ENCODE peak calls at places on chromosomes 16 and 17, in ten cellular contexts. N is uterus, W is ovary, D is fibroblast of pulmonary artery, I is kidney epithelial cell, M is left lung, A is upper lobe of right lung, O is lower leg skin, S is heart left ventricle, V is fibroblast of lung. P is an unnamed sample.

GRCh38 chr17:49676276-49676868 is 1.5 kb downstream of the SPOP start:
- DNase-seq in N (no peak), W (no peak), D (peak), I (no peak), M (no peak), A (no peak), O (no peak), S (no peak), V (peak), P (no peak)

GRCh38 chr16:3879258-3879886 is 1.1 kb downstream of the CREBBP start:
- DNase-seq in N (no peak), W (no peak), D (no peak), I (no peak), M (peak), A (peak), O (peak), S (peak), V (no peak), P (no peak)

GRCh38 chr16:21190599-21190998 is 20.8 kb downstream of the ZP2 start:
- DNase-seq in N (no peak), W (no peak), D (no peak), I (no peak), M (no peak), A (no peak), O (no peak), S (no peak), V (no peak), P (no peak)

GRCh38 chr16:2838928-2839327 is 8.8 kb downstream of the ZG16B start:
- DNase-seq in N (peak), W (no peak), D (peak), I (peak), M (peak), A (peak), O (no peak), S (peak), V (peak), P (peak)

GRCh38 chr16:27429330-27429871 is 27.4 kb downstream of the IL21R start:
- DNase-seq in N (no peak), W (no peak), D (no peak), I (no peak), M (no peak), A (peak), O (peak), S (peak), V (no peak), P (no peak)

GRCh38 chr17:74531231-74531761 is at the start of gene CD300LB:
- DNase-seq in N (peak), W (no peak), D (no peak), I (no peak), M (no peak), A (no peak), O (peak), S (peak), V (no peak), P (peak)

GRCh38 chr16:3012828-3013420 is at the start of gene CLDN9:
- DNase-seq in N (no peak), W (no peak), D (no peak), I (no peak), M (no peak), A (peak), O (no peak), S (no peak), V (no peak), P (no peak)

GRCh38 chr17:19905514-19905913 is 37.8 kb upstream of the ULK2 start:
- DNase-seq in N (no peak), W (no peak), D (no peak), I (no peak), M (no peak), A (no peak), O (peak), S (no peak), V (no peak), P (no peak)

GRCh38 chr16:27925612-27926011 is 137.9 kb downstream of the GSG1L start:
- DNase-seq in N (no peak), W (no peak), D (no peak), I (no peak), M (no peak), A (no peak), O (no peak), S (no peak), V (no peak), P (no peak)

GRCh38 chr17:82434216-82434565 is 15.8 kb upstream of the OGFOD3 start:
- DNase-seq in N (no peak), W (no peak), D (no peak), I (no peak), M (no peak), A (no peak), O (no peak), S (no peak), V (no peak), P (no peak)

GRCh38 chr17:8350339-8350738 is 10.7 kb downstream of the ODF4 start:
- DNase-seq in N (no peak), W (no peak), D (no peak), I (no peak), M (no peak), A (no peak), O (no peak), S (no peak), V (no peak), P (no peak)

GRCh38 chr16:12819126-12820117 is 15.7 kb upstream of the CPPED1 start:
- DNase-seq in N (peak), W (no peak), D (peak), I (no peak), M (peak), A (peak), O (peak), S (peak), V (peak), P (no peak)

GRCh38 chr17:10127819-10128375 is 70.5 kb downstream of the GAS7 start:
- DNase-seq in N (peak), W (peak), D (peak), I (peak), M (peak), A (peak), O (peak), S (peak), V (peak), P (peak)

GRCh38 chr17:82301916-82302497 is 15.4 kb downstream of the CD7 start:
- DNase-seq in N (no peak), W (no peak), D (no peak), I (no peak), M (peak), A (peak), O (no peak), S (no peak), V (no peak), P (no peak)

GRCh38 chr17:79794659-79795511 is 2.0 kb downstream of the CBX8 start:
- DNase-seq in N (no peak), W (no peak), D (no peak), I (no peak), M (peak), A (peak), O (no peak), S (no peak), V (no peak), P (no peak)

GRCh38 chr16:75570351-75571104 is 4.3 kb downstream of the GABARAPL2 start:
- DNase-seq in N (no peak), W (no peak), D (no peak), I (no peak), M (no peak), A (no peak), O (no peak), S (no peak), V (no peak), P (no peak)

GRCh38 chr16:46857261-46857962 is 26.4 kb upstream of the C16orf87 start:
- DNase-seq in N (peak), W (no peak), D (peak), I (peak), M (no peak), A (no peak), O (no peak), S (no peak), V (peak), P (peak)
- TF ChIP-seq CTCF in N (peak), W (no peak), D (peak), I (peak), M (no peak), A (peak), O (no peak), S (peak), V (peak), P (peak)

GRCh38 chr17:71938340-71939010 is 182.3 kb upstream of the SOX9 start:
- DNase-seq in N (no peak), W (no peak), D (no peak), I (no peak), M (no peak), A (no peak), O (no peak), S (no peak), V (no peak), P (no peak)
- H3K4me3 ChIP-seq in N (no peak), W (no peak), D (no peak), I (no peak), M (no peak), A (no peak), O (no peak), S (no peak), V (no peak), P (no peak)

GRCh38 chr17:30035369-30035768 is 81.2 kb upstream of the NSRP1 start:
- DNase-seq in N (no peak), W (no peak), D (no peak), I (no peak), M (no peak), A (no peak), O (no peak), S (no peak), V (no peak), P (no peak)
- TF ChIP-seq CTCF in N (no peak), W (no peak), D (no peak), I (no peak), M (no peak), A (no peak), O (no peak), S (no peak), V (no peak), P (no peak)

DNA sequence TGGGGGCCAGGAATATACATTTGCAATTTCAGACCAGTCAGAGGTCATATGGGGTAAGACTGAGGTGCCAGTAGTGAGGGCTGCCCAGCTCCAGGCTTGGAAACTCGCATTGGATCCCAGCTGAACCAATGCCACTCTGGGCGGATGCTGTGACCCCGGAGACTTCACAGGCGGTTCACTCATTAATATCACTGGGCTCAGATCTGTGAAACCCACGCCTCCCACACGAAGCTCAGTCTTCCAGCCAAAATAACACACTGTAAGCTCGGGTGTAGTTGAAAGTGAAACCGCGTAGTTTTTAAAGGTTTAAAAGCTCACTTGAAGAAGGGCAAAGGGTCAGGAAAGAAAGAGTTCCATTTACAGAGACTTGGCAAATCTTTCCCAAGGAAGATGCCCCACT is 254.8 kb downstream of the FOXL1 start:
- DNase-seq in N (no peak), W (no peak), D (no peak), I (no peak), M (no peak), A (no peak), O (no peak), S (no peak), V (peak), P (no peak)
- H3K4me3 ChIP-seq in N (no peak), W (no peak), D (no peak), I (no peak), M (no peak), A (no peak), O (no peak), S (no peak), V (no peak), P (no peak)